ENCODE peak calls at places on chromosome 3, in six cellular contexts. T, P, N, O, M and B are unnamed samples.

GRCh38 chr3:62632510-62633294 is 242.5 kb downstream of the CADPS start:
- DNase-seq in T (no peak), P (no peak), N (no peak), O (no peak), M (peak; percentile 12), B (peak; percentile 35)

GRCh38 chr3:8903191-8903590 is 60.1 kb downstream of the RAD18 start:
- DNase-seq in T (no peak), P (no peak), N (no peak), O (no peak), M (no peak), B (no peak)

GRCh38 chr3:168040624-168041208 is 55.0 kb downstream of the GOLIM4 start:
- DNase-seq in T (no peak), P (no peak), N (peak; percentile 23), O (peak; percentile 77), M (peak; percentile 47), B (peak; percentile 60)

GRCh38 chr3:81799403-81799802 is 38.0 kb upstream of the GBE1 start:
- DNase-seq in T (no peak), P (no peak), N (no peak), O (peak; percentile 36), M (no peak), B (no peak)

GRCh38 chr3:44284949-44285348 is 43.3 kb downstream of the TOPAZ1 start:
- DNase-seq in T (no peak), P (no peak), N (no peak), O (no peak), M (no peak), B (no peak)

GRCh38 chr3:173993299-173993698 is 595.8 kb downstream of the NLGN1 start:
- DNase-seq in T (no peak), P (no peak), N (no peak), O (no peak), M (peak; percentile 20), B (peak; percentile 34)

GRCh38 chr3:151016421-151016820 is 43.9 kb upstream of the CLRN1 start:
- DNase-seq in T (no peak), P (no peak), N (no peak), O (no peak), M (no peak), B (no peak)

GRCh38 chr3:50256978-50257890 is 11.7 kb upstream of the SEMA3B start:
- DNase-seq in T (no peak), P (no peak), N (no peak), O (peak; percentile 49), M (peak; percentile 51), B (peak; percentile 60)

GRCh38 chr3:188578579-188579363 is 424.8 kb downstream of the LPP start:
- DNase-seq in T (peak; percentile 92), P (peak; percentile 15), N (no peak), O (peak; percentile 14), M (no peak), B (no peak)